ENCODE peak calls at places on chromosomes 3 and 15, in seven cellular contexts. R is EH; Y is activated CD8-positive, alpha-beta memory T cell treated with anti-CD3 and anti-CD28 coated beads for 1 hour; I is NCI-H2081; K is M059J; P is GM03348; H is Calu3. J is an unnamed sample.

GRCh38 chr3:144036498-144036897 is 64.9 kb downstream of the DIPK2A start:
- DNase-seq in R (no peak), Y (no peak), I (no peak), K (no peak), P (no peak), H (no peak), J (no peak)

GRCh38 chr3:128080323-128080898 is 28.2 kb downstream of the SEC61A1 start:
- DNase-seq in R (peak; percentile 96), Y (no peak), I (no peak), K (peak; percentile 99), P (peak; percentile 82), H (no peak), J (no peak)

GRCh38 chr15:82552861-82553260 is 12.6 kb upstream of the RPS17 start:
- DNase-seq in R (no peak), Y (no peak), I (no peak), K (no peak), P (no peak), H (no peak), J (no peak)

GRCh38 chr15:91652610-91653207 is 200.8 kb upstream of the SLCO3A1 start:
- DNase-seq in R (no peak), Y (no peak), I (no peak), K (no peak), P (no peak), H (no peak), J (no peak)

GRCh38 chr3:145981057-145981456 is 179.9 kb downstream of the PLOD2 start:
- DNase-seq in R (peak; percentile 34), Y (no peak), I (no peak), K (no peak), P (no peak), H (no peak), J (no peak)

GRCh38 chr3:107285197-107285596 is 92.0 kb upstream of the CCDC54 start:
- DNase-seq in R (peak; percentile 45), Y (no peak), I (no peak), K (peak; percentile 72), P (no peak), H (no peak), J (no peak)

GRCh38 chr3:46091046-46091445 is 63.8 kb upstream of the XCR1 start:
- DNase-seq in R (no peak), Y (no peak), I (no peak), K (no peak), P (no peak), H (no peak), J (no peak)

GRCh38 chr3:128555881-128556280 is 62.9 kb upstream of the GATA2 start:
- DNase-seq in R (no peak), Y (no peak), I (no peak), K (no peak), P (no peak), H (no peak), J (no peak)